ENCODE peak calls at places on chromosomes 4 and X, in ten cellular contexts. One of them, this sample, is unnamed.
A peak's percentile ranks its signal among the peaks of the same experiment; 100 is the strongest.

GRCh38 chrX:12496343-12496742 is 294.9 kb upstream of the PRPS2 start:
- DNase-seq in activated CD8-positive, alpha-beta memory T cell treated with anti-CD3 and anti-CD28 coated beads for 48 hours: no peak
- DNase-seq in MG63: no peak
- DNase-seq in Peyer's patch: no peak
- DNase-seq in suprapubic skin: no peak
- DNase-seq in AML-193: no peak
- DNase-seq in EL: no peak
- DNase-seq in GM03348: no peak
- DNase-seq in stimulated activated CD4-positive, alpha-beta T cell treated with anti-CD3 and anti-CD28 coated beads, Interleukin-15, amount 100 ng/mL, for 1 hour: no peak
- DNase-seq in HFF-Myc: no peak
- DNase-seq in this sample: no peak

GRCh38 chr4:176400816-176401461 is 81.2 kb downstream of the SPCS3 start:
- DNase-seq in EL: peak; percentile 87
- DNase-seq in stimulated activated CD4-positive, alpha-beta T cell treated with anti-CD3 and anti-CD28 coated beads, Interleukin-15, amount 100 ng/mL, for 1 hour: no peak
- DNase-seq in HFF-Myc: peak; percentile 17
- DNase-seq in Peyer's patch: no peak
- DNase-seq in suprapubic skin: no peak
- DNase-seq in activated CD8-positive, alpha-beta memory T cell treated with anti-CD3 and anti-CD28 coated beads for 48 hours: no peak
- DNase-seq in MG63: no peak
- DNase-seq in GM03348: peak; percentile 36
- DNase-seq in AML-193: no peak
- DNase-seq in this sample: peak; percentile 71

GRCh38 chr4:173367285-173367684 is 3.5 kb upstream of the SAP30 start:
- DNase-seq in MG63: no peak
- DNase-seq in Peyer's patch: no peak
- DNase-seq in HFF-Myc: no peak
- DNase-seq in activated CD8-positive, alpha-beta memory T cell treated with anti-CD3 and anti-CD28 coated beads for 48 hours: no peak
- DNase-seq in GM03348: no peak
- DNase-seq in EL: peak; percentile 7
- DNase-seq in AML-193: no peak
- DNase-seq in stimulated activated CD4-positive, alpha-beta T cell treated with anti-CD3 and anti-CD28 coated beads, Interleukin-15, amount 100 ng/mL, for 1 hour: no peak
- DNase-seq in suprapubic skin: no peak
- DNase-seq in this sample: peak; percentile 3

GRCh38 chr4:140529434-140529833 is 5.5 kb downstream of the ELMOD2 start:
- DNase-seq in Peyer's patch: no peak
- DNase-seq in HFF-Myc: no peak
- DNase-seq in AML-193: no peak
- DNase-seq in stimulated activated CD4-positive, alpha-beta T cell treated with anti-CD3 and anti-CD28 coated beads, Interleukin-15, amount 100 ng/mL, for 1 hour: no peak
- DNase-seq in EL: no peak
- DNase-seq in GM03348: no peak
- DNase-seq in suprapubic skin: no peak
- DNase-seq in MG63: no peak
- DNase-seq in activated CD8-positive, alpha-beta memory T cell treated with anti-CD3 and anti-CD28 coated beads for 48 hours: no peak
- DNase-seq in this sample: no peak

GRCh38 chrX:2642146-2642545 is 48.9 kb upstream of the CD99 start:
- DNase-seq in EL: no peak
- DNase-seq in MG63: no peak
- DNase-seq in activated CD8-positive, alpha-beta memory T cell treated with anti-CD3 and anti-CD28 coated beads for 48 hours: no peak
- DNase-seq in HFF-Myc: no peak
- DNase-seq in GM03348: no peak
- DNase-seq in stimulated activated CD4-positive, alpha-beta T cell treated with anti-CD3 and anti-CD28 coated beads, Interleukin-15, amount 100 ng/mL, for 1 hour: no peak
- DNase-seq in suprapubic skin: no peak
- DNase-seq in AML-193: no peak
- DNase-seq in Peyer's patch: no peak
- DNase-seq in this sample: no peak

GRCh38 chr4:3013839-3014350 is 50.5 kb downstream of the GRK4 start:
- DNase-seq in stimulated activated CD4-positive, alpha-beta T cell treated with anti-CD3 and anti-CD28 coated beads, Interleukin-15, amount 100 ng/mL, for 1 hour: no peak
- DNase-seq in GM03348: no peak
- DNase-seq in EL: no peak
- DNase-seq in Peyer's patch: no peak
- DNase-seq in AML-193: no peak
- DNase-seq in MG63: no peak
- DNase-seq in suprapubic skin: peak; percentile 11
- DNase-seq in HFF-Myc: no peak
- DNase-seq in activated CD8-positive, alpha-beta memory T cell treated with anti-CD3 and anti-CD28 coated beads for 48 hours: no peak
- DNase-seq in this sample: no peak

GRCh38 chr4:151658959-151659593 is 101.7 kb downstream of the GATB start:
- DNase-seq in stimulated activated CD4-positive, alpha-beta T cell treated with anti-CD3 and anti-CD28 coated beads, Interleukin-15, amount 100 ng/mL, for 1 hour: no peak
- DNase-seq in AML-193: no peak
- DNase-seq in HFF-Myc: no peak
- DNase-seq in MG63: peak; percentile 12
- DNase-seq in suprapubic skin: no peak
- DNase-seq in activated CD8-positive, alpha-beta memory T cell treated with anti-CD3 and anti-CD28 coated beads for 48 hours: no peak
- DNase-seq in GM03348: peak; percentile 80
- DNase-seq in Peyer's patch: no peak
- DNase-seq in EL: peak; percentile 60
- DNase-seq in this sample: no peak

GRCh38 chr4:102825261-102826071 is 1.9 kb downstream of the UBE2D3 start:
- DNase-seq in EL: peak; percentile 82
- DNase-seq in MG63: peak; percentile 26
- DNase-seq in activated CD8-positive, alpha-beta memory T cell treated with anti-CD3 and anti-CD28 coated beads for 48 hours: no peak
- DNase-seq in GM03348: peak; percentile 30
- DNase-seq in stimulated activated CD4-positive, alpha-beta T cell treated with anti-CD3 and anti-CD28 coated beads, Interleukin-15, amount 100 ng/mL, for 1 hour: no peak
- DNase-seq in suprapubic skin: no peak
- DNase-seq in AML-193: peak; percentile 67
- DNase-seq in Peyer's patch: no peak
- DNase-seq in HFF-Myc: peak; percentile 52
- DNase-seq in this sample: peak; percentile 57

GRCh38 chr4:185359767-185360446 is 35.8 kb downstream of the LRP2BP start:
- DNase-seq in EL: peak; percentile 71
- DNase-seq in AML-193: no peak
- DNase-seq in MG63: no peak
- DNase-seq in stimulated activated CD4-positive, alpha-beta T cell treated with anti-CD3 and anti-CD28 coated beads, Interleukin-15, amount 100 ng/mL, for 1 hour: no peak
- DNase-seq in GM03348: no peak
- DNase-seq in suprapubic skin: no peak
- DNase-seq in HFF-Myc: no peak
- DNase-seq in activated CD8-positive, alpha-beta memory T cell treated with anti-CD3 and anti-CD28 coated beads for 48 hours: no peak
- DNase-seq in Peyer's patch: no peak
- DNase-seq in this sample: no peak

GRCh38 chr4:153403761-153404160 is 59.3 kb downstream of the MND1 start:
- DNase-seq in stimulated activated CD4-positive, alpha-beta T cell treated with anti-CD3 and anti-CD28 coated beads, Interleukin-15, amount 100 ng/mL, for 1 hour: no peak
- DNase-seq in Peyer's patch: no peak
- DNase-seq in HFF-Myc: no peak
- DNase-seq in suprapubic skin: no peak
- DNase-seq in GM03348: no peak
- DNase-seq in EL: no peak
- DNase-seq in AML-193: no peak
- DNase-seq in MG63: no peak
- DNase-seq in activated CD8-positive, alpha-beta memory T cell treated with anti-CD3 and anti-CD28 coated beads for 48 hours: no peak
- DNase-seq in this sample: no peak

GRCh38 chrX:45849261-45849660 is 648.6 kb upstream of the DIPK2B start:
- DNase-seq in activated CD8-positive, alpha-beta memory T cell treated with anti-CD3 and anti-CD28 coated beads for 48 hours: no peak
- DNase-seq in Peyer's patch: no peak
- DNase-seq in GM03348: peak; percentile 62
- DNase-seq in suprapubic skin: no peak
- DNase-seq in EL: peak; percentile 81
- DNase-seq in MG63: peak; percentile 39
- DNase-seq in AML-193: peak; percentile 32
- DNase-seq in stimulated activated CD4-positive, alpha-beta T cell treated with anti-CD3 and anti-CD28 coated beads, Interleukin-15, amount 100 ng/mL, for 1 hour: no peak
- DNase-seq in HFF-Myc: peak; percentile 50
- DNase-seq in this sample: peak; percentile 87

GRCh38 chr4:20984011-20984836 is 284.0 kb downstream of the PACRGL start:
- DNase-seq in GM03348: no peak
- DNase-seq in Peyer's patch: no peak
- DNase-seq in EL: peak; percentile 3
- DNase-seq in stimulated activated CD4-positive, alpha-beta T cell treated with anti-CD3 and anti-CD28 coated beads, Interleukin-15, amount 100 ng/mL, for 1 hour: no peak
- DNase-seq in HFF-Myc: no peak
- DNase-seq in AML-193: no peak
- DNase-seq in MG63: peak; percentile 33
- DNase-seq in suprapubic skin: no peak
- DNase-seq in activated CD8-positive, alpha-beta memory T cell treated with anti-CD3 and anti-CD28 coated beads for 48 hours: no peak
- DNase-seq in this sample: no peak

GRCh38 chrX:155966876-155967275 is 30.6 kb upstream of the IL9R start:
- DNase-seq in activated CD8-positive, alpha-beta memory T cell treated with anti-CD3 and anti-CD28 coated beads for 48 hours: no peak
- DNase-seq in suprapubic skin: no peak
- DNase-seq in AML-193: peak; percentile 48
- DNase-seq in GM03348: no peak
- DNase-seq in Peyer's patch: peak; percentile 53
- DNase-seq in EL: peak; percentile 39
- DNase-seq in stimulated activated CD4-positive, alpha-beta T cell treated with anti-CD3 and anti-CD28 coated beads, Interleukin-15, amount 100 ng/mL, for 1 hour: no peak
- DNase-seq in MG63: no peak
- DNase-seq in HFF-Myc: no peak
- DNase-seq in this sample: no peak

GRCh38 chr4:11446156-11446811 is 17.6 kb upstream of the HS3ST1 start:
- DNase-seq in Peyer's patch: no peak
- DNase-seq in EL: no peak
- DNase-seq in HFF-Myc: no peak
- DNase-seq in stimulated activated CD4-positive, alpha-beta T cell treated with anti-CD3 and anti-CD28 coated beads, Interleukin-15, amount 100 ng/mL, for 1 hour: no peak
- DNase-seq in suprapubic skin: no peak
- DNase-seq in GM03348: no peak
- DNase-seq in activated CD8-positive, alpha-beta memory T cell treated with anti-CD3 and anti-CD28 coated beads for 48 hours: no peak
- DNase-seq in MG63: no peak
- DNase-seq in AML-193: no peak
- DNase-seq in this sample: no peak

This sample was measured in HCEC 1CT.